ENCODE peak calls at places on chromosome 6, in five cellular contexts. T is GM12878, H is stomach, A is esophagus muscularis mucosa, Y is upper lobe of left lung. E is an unnamed sample.
A peak's percentile ranks its signal among the peaks of the same experiment; 100 is the strongest.

GRCh38 chr6:117536317-117536716 is 53.8 kb downstream of the DCBLD1 start:
- DNase-seq in T (no peak), A (no peak), H (no peak), Y (no peak), E (no peak)

GRCh38 chr6:118644007-118644406 is 7.4 kb downstream of the CEP85L start:
- DNase-seq in T (no peak), A (no peak), H (no peak), Y (no peak), E (no peak)

GRCh38 chr6:49911252-49911651 is 44.9 kb upstream of the CRISP1 start:
- DNase-seq in A (no peak), Y (no peak), H (no peak), T (no peak), E (no peak)

GRCh38 chr6:36613200-36613995 is 19.2 kb downstream of the SRSF3 start:
- DNase-seq in A (no peak), T (no peak), Y (peak; percentile 2), H (no peak), E (no peak)

GRCh38 chr6:50849781-50850180 is 31.1 kb downstream of the TFAP2B start:
- DNase-seq in Y (no peak), A (no peak), H (no peak), T (no peak), E (no peak)

GRCh38 chr6:49457771-49458170 is 5.3 kb downstream of the MMUT start:
- DNase-seq in A (no peak), T (no peak), Y (no peak), H (no peak), E (no peak)

GRCh38 chr6:49606696-49607390 is 29.8 kb downstream of the RHAG start:
- DNase-seq in Y (peak; percentile 23), T (peak; percentile 11), A (no peak), H (no peak), E (no peak)

GRCh38 chr6:16624631-16625299 is 136.5 kb downstream of the ATXN1 start:
- DNase-seq in H (no peak), T (no peak), Y (no peak), A (no peak), E (no peak)

GRCh38 chr6:142926494-142927273 is 18.3 kb downstream of the HIVEP2 start:
- DNase-seq in Y (peak; percentile 86), T (no peak), A (peak; percentile 94), H (peak; percentile 79), E (peak; percentile 80)

GRCh38 chr6:142927274-142927586 is 17.7 kb downstream of the HIVEP2 start:
- DNase-seq in H (no peak), A (no peak), T (no peak), Y (no peak), E (no peak)

GRCh38 chr6:142927904-142928303 is 17.1 kb downstream of the HIVEP2 start:
- DNase-seq in A (no peak), Y (no peak), T (no peak), H (no peak), E (no peak)

GRCh38 chr6:142925575-142926110 is 19.3 kb downstream of the HIVEP2 start:
- DNase-seq in Y (no peak), H (no peak), T (no peak), A (no peak), E (no peak)

GRCh38 chr6:142926177-142926493 is 18.8 kb downstream of the HIVEP2 start:
- DNase-seq in Y (no peak), H (no peak), T (no peak), A (no peak), E (no peak)
- TF ChIP-seq EP300 in Y (no peak), H (no peak), T (no peak), A (no peak), E (no peak)

GRCh38 chr6:140264451-140264850 is 890.0 kb upstream of the CITED2 start:
- DNase-seq in H (no peak), A (no peak), Y (no peak), T (no peak), E (no peak)
- H3K9me3 ChIP-seq in H (no peaks in the 10 kb centered on the region), A (no peaks in the 10 kb centered on the region), Y (no peaks in the 10 kb centered on the region), T (no peaks in the 10 kb centered on the region), E (no peaks in the 10 kb centered on the region)

DNA sequence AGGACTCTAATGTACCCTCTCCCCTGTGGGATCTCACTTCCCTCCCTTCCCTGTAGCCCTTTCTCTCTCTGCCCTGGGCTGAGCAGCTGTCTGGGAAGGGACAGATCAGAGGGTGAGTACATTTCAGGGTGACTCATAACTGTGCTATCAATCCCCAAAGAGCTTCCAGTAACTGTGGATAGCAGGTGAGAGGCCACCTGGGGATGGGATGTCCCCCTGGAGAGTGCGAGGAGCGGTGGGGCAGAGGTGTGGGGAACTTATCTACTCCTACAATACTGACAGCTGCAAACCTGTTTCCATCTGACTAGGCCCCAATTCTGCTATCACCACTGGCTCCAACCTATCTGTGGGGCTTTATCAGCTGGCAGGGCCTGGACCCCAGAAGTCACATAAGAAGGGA is 32.6 kb downstream of the KCNK5 start:
- DNase-seq in T (no peak), Y (no peak), A (no peak), H (no peak), E (no peak)
- TF ChIP-seq EP300 in T (no peak), Y (no peak), A (no peak), H (no peak), E (no peak)

GRCh38 chr6:9647599-9647998 is 767.3 kb downstream of the TFAP2A start:
- DNase-seq in T (no peak), H (no peak), A (no peak), Y (no peak), E (no peak)

GRCh38 chr6:9646346-9647042 is 768.4 kb downstream of the TFAP2A start:
- DNase-seq in Y (peak; percentile 24), T (no peak), A (no peak), H (no peak), E (peak; percentile 8)

GRCh38 chr6:9647043-9647520 is 767.8 kb downstream of the TFAP2A start:
- DNase-seq in A (no peak), Y (no peak), T (no peak), H (no peak), E (no peak)
- H3K9me3 ChIP-seq in A (no peaks in the 10 kb centered on the region), Y (no peaks in the 10 kb centered on the region), T (no peaks in the 10 kb centered on the region), H (no peaks in the 10 kb centered on the region), E (no peaks in the 10 kb centered on the region)

DNA sequence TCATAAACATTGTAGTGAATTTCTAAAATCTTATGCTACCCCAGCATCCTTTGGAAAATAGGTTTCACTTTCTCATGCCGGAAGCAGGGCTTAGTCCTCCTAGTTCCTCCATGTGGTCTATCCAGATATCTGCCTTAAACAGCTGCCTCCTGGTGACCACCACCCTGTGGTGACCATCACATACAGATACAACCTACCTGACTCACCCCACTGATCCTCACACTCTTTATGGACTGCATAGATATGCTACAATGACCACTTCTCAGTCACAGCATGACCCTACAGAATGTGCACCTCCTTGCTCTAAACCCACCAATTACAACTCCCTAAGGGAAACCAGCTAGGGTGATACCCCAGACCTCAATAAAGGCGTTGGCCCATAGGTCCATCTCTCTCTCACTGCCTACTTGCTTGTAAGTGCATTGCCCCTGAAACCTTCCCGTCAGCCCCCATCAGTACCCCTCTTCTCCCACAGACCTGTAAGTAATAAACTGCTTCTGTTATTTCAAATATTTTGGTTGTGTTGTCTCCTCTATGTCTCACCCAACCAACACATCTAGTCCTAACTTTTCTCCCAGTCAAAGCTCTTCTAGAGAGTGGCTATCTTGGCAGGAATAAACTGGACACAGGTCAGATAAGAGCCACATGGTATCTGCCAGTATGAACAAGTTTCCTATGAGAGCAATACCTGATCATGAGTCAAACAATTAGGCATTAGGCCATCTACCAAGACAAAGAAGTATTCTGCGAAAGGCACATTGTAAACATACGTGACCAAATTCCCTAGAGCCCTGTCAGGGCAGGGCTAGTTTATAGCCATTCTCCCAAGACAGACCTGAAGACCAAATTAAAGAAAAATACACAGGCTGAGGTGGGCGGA is 39.4 kb upstream of the PLEKHG1 start:
- DNase-seq in T (no peak), H (no peak), A (no peak), Y (no peak), E (no peak)
- TF ChIP-seq EP300 in T (no peak), H (no peak), A (no peak), Y (no peak), E (no peak)

GRCh38 chr6:129108337-129108736 is 225.4 kb downstream of the LAMA2 start:
- DNase-seq in H (no peak), Y (no peak), T (no peak), A (no peak), E (no peak)
- H3K9me3 ChIP-seq in H (no peaks in the 10 kb centered on the region), Y (no peaks in the 10 kb centered on the region), T (no peaks in the 10 kb centered on the region), A (no peaks in the 10 kb centered on the region), E (no peaks in the 10 kb centered on the region)

GRCh38 chr6:3026811-3027626 is 27.3 kb downstream of the NQO2 start:
- DNase-seq in A (no peak), Y (peak; percentile 42), T (peak; percentile 63), H (no peak), E (no peak)
- TF ChIP-seq EP300 in A (no peak), Y (no peak), T (peak; percentile 75), H (no peak), E (no peak)

GRCh38 chr6:167697316-167697715 is 129.4 kb upstream of the AFDN start:
- DNase-seq in A (no peak), Y (no peak), T (no peak), H (no peak), E (no peak)

GRCh38 chr6:167700199-167700598 is 126.5 kb upstream of the AFDN start:
- DNase-seq in H (no peak), T (no peak), A (no peak), Y (no peak), E (no peak)

GRCh38 chr6:167699141-167700036 is 127.3 kb upstream of the AFDN start:
- DNase-seq in T (peak; percentile 27), A (no peak), H (peak; percentile 49), Y (peak; percentile 72), E (no peak)

GRCh38 chr6:167696261-167696660 is 130.4 kb upstream of the AFDN start:
- DNase-seq in H (no peak), T (no peak), Y (no peak), A (no peak), E (no peak)

DNA sequence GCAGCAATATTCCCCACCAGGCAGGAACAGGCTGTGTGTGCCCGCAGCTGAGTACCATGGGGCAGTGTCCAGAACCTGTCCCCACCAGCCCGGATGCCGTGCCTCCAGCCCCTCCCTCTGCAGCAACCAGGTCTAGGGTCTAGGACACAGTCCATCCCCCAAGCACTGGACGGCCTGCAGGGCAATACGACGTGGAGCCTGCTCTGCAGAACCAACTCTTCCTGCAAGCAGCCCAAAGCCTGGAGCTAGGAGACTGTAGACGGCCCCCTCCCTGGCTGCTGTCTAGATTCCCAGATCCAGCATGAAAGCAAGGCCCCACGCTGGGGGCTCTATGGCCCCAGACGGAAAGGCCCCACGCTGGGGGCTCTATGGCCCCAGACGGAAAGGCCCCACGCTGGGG is 128.2 kb upstream of the AFDN start:
- DNase-seq in Y (no peak), T (no peak), H (no peak), A (no peak), E (no peak)
- H3K9me3 ChIP-seq in Y (no peaks in the 10 kb centered on the region), T (no peaks in the 10 kb centered on the region), H (no peaks in the 10 kb centered on the region), A (no peaks in the 10 kb centered on the region), E (no peaks in the 10 kb centered on the region)

E was measured in tibial nerve.